ENCODE peak calls at places on chromosomes 1 and 21, in seven cellular contexts. B, K, V, M, Q, T and O are unnamed samples.

GRCh38 chr1:31977361-31978131 is 36.1 kb upstream of the KHDRBS1 start:
- DNase-seq in B (peak; percentile 93), K (no peak), V (no peak), M (no peak), Q (no peak), T (no peak), O (no peak)

GRCh38 chr1:58883888-58884482 is 100.1 kb upstream of the JUN start:
- DNase-seq in B (no peak), K (no peak), V (no peak), M (no peak), Q (peak; percentile 87), T (no peak), O (no peak)

GRCh38 chr1:186643600-186643999 is 36.6 kb downstream of the PTGS2 start:
- DNase-seq in B (no peak), K (no peak), V (no peak), M (no peak), Q (no peak), T (no peak), O (no peak)

GRCh38 chr1:192436441-192437078 is 119.8 kb downstream of the RGS21 start:
- DNase-seq in B (no peak), K (no peak), V (no peak), M (no peak), Q (no peak), T (no peak), O (no peak)

GRCh38 chr1:114135806-114136205 is 17.9 kb downstream of the SYT6 start:
- DNase-seq in B (no peak), K (no peak), V (no peak), M (no peak), Q (no peak), T (no peak), O (no peak)

GRCh38 chr1:204294371-204294770 is 65.4 kb downstream of the PLEKHA6 start:
- DNase-seq in B (no peak), K (peak; percentile 34), V (peak; percentile 89), M (no peak), Q (no peak), T (no peak), O (no peak)

GRCh38 chr1:3910769-3911520 is 10.9 kb upstream of the C1orf174 start:
- DNase-seq in B (peak; percentile 78), K (peak; percentile 82), V (no peak), M (peak; percentile 94), Q (no peak), T (peak; percentile 85), O (no peak)

GRCh38 chr1:3423245-3423829 is 31.1 kb upstream of the ARHGEF16 start:
- DNase-seq in B (no peak), K (peak; percentile 85), V (no peak), M (no peak), Q (no peak), T (no peak), O (no peak)

GRCh38 chr1:90387825-90388224 is 329.3 kb downstream of the BARHL2 start:
- DNase-seq in B (no peak), K (no peak), V (no peak), M (no peak), Q (no peak), T (no peak), O (no peak)

GRCh38 chr1:16126160-16126559 is 29.7 kb downstream of the EPHA2 start:
- DNase-seq in B (no peak), K (no peak), V (no peak), M (no peak), Q (no peak), T (no peak), O (no peak)

GRCh38 chr1:22279735-22280134 is 136.8 kb upstream of the WNT4 start:
- DNase-seq in B (no peak), K (no peak), V (no peak), M (no peak), Q (no peak), T (no peak), O (no peak)

GRCh38 chr1:159838715-159839114 is 12.0 kb downstream of the SLAMF8 start:
- DNase-seq in B (no peak), K (no peak), V (no peak), M (no peak), Q (no peak), T (no peak), O (no peak)

GRCh38 chr1:21325731-21326387 is 35.6 kb upstream of the ECE1 start:
- DNase-seq in B (no peak), K (no peak), V (peak; percentile 72), M (no peak), Q (no peak), T (no peak), O (no peak)

GRCh38 chr1:159030865-159031472 is 21.3 kb downstream of the IFI16 start:
- DNase-seq in B (no peak), K (no peak), V (no peak), M (no peak), Q (no peak), T (no peak), O (no peak)

GRCh38 chr1:8822383-8823294 is 5.2 kb upstream of the RERE start:
- DNase-seq in B (no peak), K (no peak), V (no peak), M (no peak), Q (no peak), T (no peak), O (no peak)

GRCh38 chr1:101360506-101360905 is 123.7 kb downstream of the S1PR1 start:
- DNase-seq in B (no peak), K (no peak), V (no peak), M (no peak), Q (no peak), T (no peak), O (no peak)

GRCh38 chr1:10856253-10856683 is 59.8 kb upstream of the CASZ1 start:
- DNase-seq in B (no peak), K (peak; percentile 16), V (no peak), M (no peak), Q (no peak), T (no peak), O (no peak)

GRCh38 chr1:30680429-30680828 is 43.0 kb downstream of the MATN1 start:
- DNase-seq in B (no peak), K (no peak), V (peak; percentile 72), M (no peak), Q (no peak), T (peak; percentile 70), O (no peak)

GRCh38 chr1:205374205-205375078 is 17.7 kb upstream of the KLHDC8A start:
- DNase-seq in B (no peak), K (no peak), V (no peak), M (no peak), Q (no peak), T (no peak), O (no peak)

GRCh38 chr21:38326899-38327298 is 70.1 kb downstream of the KCNJ15 start:
- DNase-seq in B (no peak), K (no peak), V (no peak), M (no peak), Q (no peak), T (no peak), O (no peak)

GRCh38 chr1:54842963-54843362 is 41.8 kb upstream of the TTC22 start:
- DNase-seq in B (no peak), K (no peak), V (no peak), M (no peak), Q (no peak), T (peak; percentile 74), O (peak; percentile 72)

GRCh38 chr1:169387383-169387782 is 19.4 kb downstream of the BLZF1 start:
- DNase-seq in B (no peak), K (no peak), V (no peak), M (no peak), Q (no peak), T (no peak), O (no peak)

GRCh38 chr1:228989992-228990827 is 254.9 kb downstream of the RHOU start:
- DNase-seq in B (no peak), K (peak; percentile 49), V (peak; percentile 93), M (no peak), Q (peak; percentile 87), T (no peak), O (peak; percentile 79)

GRCh38 chr1:115493834-115494233 is 147.9 kb upstream of the VANGL1 start:
- DNase-seq in B (no peak), K (no peak), V (no peak), M (no peak), Q (no peak), T (no peak), O (peak; percentile 85)

GRCh38 chr21:33841561-33841960 is 74.0 kb downstream of the ATP5PO start:
- DNase-seq in B (no peak), K (no peak), V (no peak), M (no peak), Q (no peak), T (no peak), O (no peak)

GRCh38 chr1:20265243-20265642 is 25.4 kb upstream of the VWA5B1 start:
- DNase-seq in B (no peak), K (peak; percentile 48), V (peak; percentile 85), M (no peak), Q (no peak), T (no peak), O (no peak)
- TF ChIP-seq POLR2AphosphoS5 in B (no peak), K (peak; percentile 50), V (peak; percentile 56), M (no peak), Q (no peak), T (no peak), O (no peak)

GRCh38 chr1:64131155-64131554 is 72.3 kb upstream of the UBE2U start:
- DNase-seq in B (peak; percentile 52), K (no peak), V (no peak), M (no peak), Q (no peak), T (no peak), O (peak; percentile 44)

GRCh38 chr1:64129708-64130107 is 73.7 kb upstream of the UBE2U start:
- DNase-seq in B (no peak), K (no peak), V (no peak), M (no peak), Q (no peak), T (no peak), O (no peak)

GRCh38 chr1:64126581-64126980 is 76.8 kb upstream of the UBE2U start:
- DNase-seq in B (no peak), K (no peak), V (no peak), M (no peak), Q (no peak), T (no peak), O (no peak)

GRCh38 chr1:64124751-64125445 is 78.5 kb upstream of the UBE2U start:
- DNase-seq in B (no peak), K (no peak), V (no peak), M (no peak), Q (no peak), T (no peak), O (no peak)

DNA sequence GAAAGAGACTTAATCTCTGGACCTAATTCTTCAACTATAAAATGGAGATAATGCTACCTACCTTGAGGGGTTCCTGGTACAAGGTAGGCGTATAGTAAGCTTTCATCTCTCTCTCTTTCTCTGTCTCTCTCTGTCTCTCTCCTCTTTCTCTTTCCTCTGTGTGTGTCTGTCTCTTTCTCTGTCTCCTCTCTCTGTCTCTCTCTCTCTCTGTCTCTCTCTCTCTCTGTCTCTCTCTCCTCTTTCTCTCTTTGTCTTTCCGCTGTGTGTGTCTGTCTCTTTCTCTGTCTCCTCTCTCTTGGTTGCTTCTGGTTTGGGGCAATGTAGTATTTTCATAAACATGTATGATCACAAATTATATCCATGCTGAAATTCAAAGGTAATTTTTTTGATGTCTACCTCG is 76.1 kb upstream of the UBE2U start:
- DNase-seq in B (no peak), K (no peak), V (no peak), M (no peak), Q (no peak), T (no peak), O (no peak)
- TF ChIP-seq POLR2AphosphoS5 in B (no peak), K (no peak), V (no peak), M (no peak), Q (no peak), T (no peak), O (no peak)

GRCh38 chr1:25694167-25694566 is 77.6 kb downstream of the MAN1C1 start:
- DNase-seq in B (no peak), K (peak; percentile 32), V (peak; percentile 90), M (no peak), Q (no peak), T (no peak), O (peak; percentile 95)
- TF ChIP-seq POLR2AphosphoS5 in B (no peak), K (peak; percentile 64), V (peak; percentile 70), M (no peak), Q (no peak), T (peak; percentile 64), O (peak; percentile 22)

GRCh38 chr1:245969274-245969673 is 537.8 kb downstream of the SMYD3 start:
- DNase-seq in B (no peak), K (no peak), V (no peak), M (no peak), Q (no peak), T (no peak), O (no peak)
- TF ChIP-seq POLR2AphosphoS5 in B (no peak), K (no peak), V (no peak), M (no peak), Q (no peak), T (no peak), O (no peak)